ENCODE peak calls at places on chromosome 14, in four cellular contexts. L is HepG2, O is GM12878, J is K562. C is an unnamed sample.

GRCh38 chr14:49796025-49796424 is 28.1 kb downstream of the KLHDC2 start:
- DNase-seq in L (no peak), J (no peak), O (no peak), C (no peak)

GRCh38 chr14:70113211-70113610 is 75.5 kb downstream of the SLC8A3 start:
- DNase-seq in J (no peak), O (no peak), L (no peak), C (no peak)

GRCh38 chr14:95363468-95363954 is 43.8 kb upstream of the CLMN start:
- DNase-seq in L (no peak), O (peak; percentile 12), J (no peak), C (no peak)

GRCh38 chr14:102920998-102921304 is 1.5 kb upstream of the AMN start:
- DNase-seq in L (no peak), O (no peak), J (no peak), C (no peak)

GRCh38 chr14:24132061-24132685 is 1.7 kb downstream of the FITM1 start:
- DNase-seq in J (no peak), L (no peak), O (no peak), C (no peak)

GRCh38 chr14:61749867-61750266 is 12.4 kb upstream of the SNAPC1 start:
- DNase-seq in L (peak; percentile 45), J (no peak), O (no peak), C (peak; percentile 48)

GRCh38 chr14:78425782-78426181 is 255.6 kb downstream of the NRXN3 start:
- DNase-seq in L (no peak), O (no peak), J (no peak), C (no peak)

GRCh38 chr14:56659361-56659760 is 79.8 kb downstream of the TMEM260 start:
- DNase-seq in L (no peak), O (no peak), J (no peak), C (no peak)

GRCh38 chr14:104096751-104097700 is 11.5 kb downstream of the ASPG start:
- DNase-seq in J (no peak), O (no peak), L (no peak), C (no peak)

GRCh38 chr14:46661728-46662127 is 10.1 kb upstream of the RPL10L start:
- DNase-seq in L (no peak), O (no peak), J (no peak), C (no peak)

GRCh38 chr14:74518221-74518620 is 24.7 kb downstream of the ISCA2 start:
- DNase-seq in O (no peak), J (no peak), L (no peak), C (no peak)

GRCh38 chr14:77301103-77301502 is 19.6 kb downstream of the POMT2 start:
- DNase-seq in J (peak; percentile 48), L (peak; percentile 75), O (no peak), C (peak; percentile 89)

GRCh38 chr14:75068294-75069020 is 984 bp upstream of the ZC2HC1C start:
- DNase-seq in L (no peak), J (peak; percentile 10), O (no peak), C (no peak)

GRCh38 chr14:77482422-77482821 is 16.2 kb downstream of the ISM2 start:
- DNase-seq in L (no peak), O (no peak), J (no peak), C (no peak)

GRCh38 chr14:85528882-85529585 is 910 bp upstream of the FLRT2 start:
- DNase-seq in L (no peak), J (no peak), O (no peak), C (no peak)

GRCh38 chr14:61051046-61051445 is 70.0 kb downstream of the SLC38A6 start:
- DNase-seq in L (no peak), J (no peak), O (no peak), C (no peak)

GRCh38 chr14:49930720-49931119 is 37.8 kb downstream of the ARF6 start:
- DNase-seq in O (no peak), L (no peak), J (no peak), C (no peak)

GRCh38 chr14:96040836-96041371 is 1.7 kb downstream of the C14orf132 start:
- DNase-seq in O (no peak), J (no peak), L (no peak), C (no peak)

GRCh38 chr14:92785601-92786426 is 8.3 kb upstream of the GOLGA5 start:
- DNase-seq in O (no peak), J (peak; percentile 27), L (no peak), C (no peak)

GRCh38 chr14:67815573-67816235 is 686 bp downstream of the ZFYVE26 start:
- DNase-seq in J (no peak), L (no peak), O (no peak), C (no peak)

GRCh38 chr14:93034671-93034994 is 81.1 kb downstream of the ITPK1 start:
- DNase-seq in L (no peak), J (no peak), O (no peak), C (no peak)

GRCh38 chr14:34120185-34120977 is 169.5 kb upstream of the EGLN3 start:
- DNase-seq in L (no peak), J (no peak), O (no peak), C (no peak)

GRCh38 chr14:24130717-24131548 is 474 bp downstream of the FITM1 start:
- DNase-seq in J (no peak), O (no peak), L (peak; percentile 81), C (no peak)

GRCh38 chr14:94364037-94364436 is 24.4 kb downstream of the SERPINA1 start:
- DNase-seq in J (no peak), O (no peak), L (no peak), C (no peak)

GRCh38 chr14:19873178-19873577 is 1.8 kb upstream of the OR4K2 start:
- DNase-seq in L (no peak), O (no peak), J (no peak), C (peak; percentile 23)

GRCh38 chr14:95700221-95700976 is 13.5 kb downstream of the TCL1A start:
- DNase-seq in O (no peak), J (no peak), L (no peak), C (no peak)

GRCh38 chr14:30214014-30214413 is 286.4 kb upstream of the PRKD1 start:
- DNase-seq in J (no peak), L (no peak), O (no peak), C (no peak)

GRCh38 chr14:81682134-81682533 is 148.5 kb upstream of the SEL1L start:
- DNase-seq in J (no peak), O (no peak), L (no peak), C (no peak)

GRCh38 chr14:61503167-61503801 is 181.9 kb downstream of the PRKCH start:
- DNase-seq in O (peak; percentile 94), J (no peak), L (no peak), C (no peak)

GRCh38 chr14:91060472-91061308 is at the start of gene RPS6KA5:
- DNase-seq in J (peak; percentile 93), L (peak; percentile 100), O (peak; percentile 100), C (peak; percentile 97)

GRCh38 chr14:81246561-81247270 is 26.0 kb upstream of the GTF2A1 start:
- DNase-seq in L (no peak), J (no peak), O (no peak), C (no peak)

GRCh38 chr14:45253754-45254300 is 825 bp upstream of the MIS18BP1 start:
- DNase-seq in J (no peak), O (no peak), L (no peak), C (peak; percentile 52)

GRCh38 chr14:93056840-93057585 is 58.7 kb downstream of the ITPK1 start:
- DNase-seq in O (no peak), J (no peak), L (peak; percentile 77), C (no peak)

GRCh38 chr14:92497391-92497790 is 16.2 kb upstream of the RIN3 start:
- DNase-seq in J (no peak), L (no peak), O (no peak), C (no peak)

GRCh38 chr14:73462815-73463214 is 4.5 kb upstream of the NUMB start:
- DNase-seq in L (no peak), J (no peak), O (no peak), C (no peak)

GRCh38 chr14:73462078-73462715 is 3.9 kb upstream of the NUMB start:
- DNase-seq in J (peak; percentile 45), L (peak; percentile 97), O (no peak), C (peak; percentile 60)

GRCh38 chr14:73461478-73462077 is 3.2 kb upstream of the NUMB start:
- DNase-seq in L (no peak), O (no peak), J (no peak), C (no peak)

GRCh38 chr14:73465833-73466532 is 7.6 kb upstream of the NUMB start:
- DNase-seq in L (peak; percentile 28), J (no peak), O (no peak), C (no peak)

DNA sequence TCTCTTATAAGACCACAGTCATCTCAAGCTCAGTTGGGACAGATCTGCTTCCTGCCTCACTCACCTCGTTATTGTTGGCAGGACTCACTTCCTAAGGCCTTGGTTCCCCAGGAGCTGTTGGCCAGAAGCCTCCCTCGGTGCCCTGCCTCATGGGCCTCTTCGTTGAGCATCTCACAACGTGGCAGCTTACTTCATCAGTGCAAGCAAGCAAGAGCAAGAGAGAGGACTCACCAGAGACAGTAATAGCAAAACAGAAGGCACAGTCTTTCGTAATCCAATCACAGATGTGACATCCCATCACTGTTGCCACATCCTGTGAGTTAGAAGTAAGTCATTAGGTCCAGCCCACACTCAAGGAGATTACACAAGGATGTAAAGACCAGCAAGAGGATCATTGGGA is 5.1 kb upstream of the NUMB start:
- DNase-seq in L (peak; percentile 56), O (no peak), J (no peak), C (peak; percentile 52)
- TF ChIP-seq SMC3 in L (no peak), O (no peak), J (no peak), C (no peak)

GRCh38 chr14:89280612-89281011 is 136.4 kb downstream of the FOXN3 start:
- DNase-seq in O (no peak), J (no peak), L (no peak), C (no peak)

GRCh38 chr14:89279649-89280232 is 137.3 kb downstream of the FOXN3 start:
- DNase-seq in O (no peak), J (no peak), L (no peak), C (no peak)

GRCh38 chr14:89277229-89277628 is 139.8 kb downstream of the FOXN3 start:
- DNase-seq in O (no peak), J (no peak), L (no peak), C (no peak)

GRCh38 chr14:89282191-89282590 is 134.8 kb downstream of the FOXN3 start:
- DNase-seq in O (no peak), J (no peak), L (no peak), C (no peak)

GRCh38 chr14:89276424-89276975 is 140.5 kb downstream of the FOXN3 start:
- DNase-seq in O (peak; percentile 94), L (no peak), J (no peak), C (no peak)
- TF ChIP-seq POLR2AphosphoS2 in O (no peak), L (no peak), J (no peak), C (no peak)

GRCh38 chr14:79825046-79825521 is 386.2 kb downstream of the DIO2 start:
- DNase-seq in L (no peak), O (no peak), J (no peak), C (no peak)
- TF ChIP-seq SMC3 in L (no peak), O (no peak), J (no peak), C (no peak)

DNA sequence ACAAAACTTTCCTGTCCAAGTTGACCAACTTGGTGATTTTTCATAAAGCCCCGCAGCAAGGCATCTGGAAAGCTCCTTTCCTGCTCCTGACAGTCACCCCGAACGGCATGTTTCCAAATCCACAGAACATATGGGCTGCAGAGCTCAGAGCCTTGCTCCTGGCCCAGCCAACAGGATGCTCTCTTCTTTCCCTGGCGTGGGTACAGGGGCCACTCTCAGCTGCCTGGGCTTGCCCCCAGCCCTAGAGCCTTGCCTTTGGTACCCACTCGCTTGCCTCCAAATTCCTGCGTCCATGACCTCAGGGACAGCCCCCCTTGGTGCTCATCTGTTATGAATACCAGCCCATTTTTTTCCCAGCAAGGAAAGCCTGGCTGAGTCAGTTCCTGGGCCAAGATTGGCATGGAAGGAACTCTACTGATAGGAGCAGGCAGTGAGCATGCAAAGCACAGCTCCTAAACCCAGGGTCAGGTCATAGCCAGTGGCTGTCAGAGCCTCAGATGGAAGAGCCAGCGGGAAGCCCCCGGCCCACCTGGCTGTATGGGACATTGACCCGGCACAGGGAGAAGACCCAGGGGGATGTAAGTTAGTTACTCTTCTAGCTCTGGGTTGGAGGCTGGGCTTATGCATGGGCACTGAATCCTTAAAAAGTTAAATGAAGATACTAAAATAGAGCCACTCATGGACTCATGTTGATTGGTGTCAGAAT is 105.3 kb upstream of the RTL1 start:
- DNase-seq in J (no peak), O (no peak), L (no peak), C (no peak)
- TF ChIP-seq POLR2AphosphoS2 in J (no peak), O (no peak), L (no peak), C (no peak)